ENCODE peak calls at places on chromosomes 12 and 14, in ten cellular contexts. One of them, this sample, is unnamed.

GRCh38 chr14:93859957-93860356 is 67.2 kb upstream of the FAM181A start:
- DNase-seq in stimulated activated CD8-positive, alpha-beta memory T cell treated with anti-CD3 and anti-CD28 coated beads, Interleukin-15, amount 100 ng/mL, for 1 hour: no peak
- DNase-seq in foreskin fibroblast: no peak
- DNase-seq in naive thymus-derived CD8-positive, alpha-beta T cell: no peak
- DNase-seq in HFFc6: no peak
- DNase-seq in SJCRH30: peak; percentile 85
- DNase-seq in amygdala: no peak
- DNase-seq in AG09309: no peak
- DNase-seq in ureter: no peak
- DNase-seq in memory B cell: no peak
- DNase-seq in this sample: no peak

GRCh38 chr12:98698603-98699463 is 53.7 kb downstream of the APAF1 start:
- DNase-seq in amygdala: peak; percentile 51
- DNase-seq in HFFc6: peak; percentile 48
- DNase-seq in naive thymus-derived CD8-positive, alpha-beta T cell: no peak
- DNase-seq in foreskin fibroblast: peak; percentile 80
- DNase-seq in stimulated activated CD8-positive, alpha-beta memory T cell treated with anti-CD3 and anti-CD28 coated beads, Interleukin-15, amount 100 ng/mL, for 1 hour: no peak
- DNase-seq in memory B cell: no peak
- DNase-seq in SJCRH30: peak; percentile 65
- DNase-seq in ureter: peak; percentile 56
- DNase-seq in AG09309: peak; percentile 37
- DNase-seq in this sample: peak; percentile 19

GRCh38 chr14:35159742-35160409 is 37.5 kb downstream of the PRORP start:
- DNase-seq in amygdala: no peak
- DNase-seq in naive thymus-derived CD8-positive, alpha-beta T cell: no peak
- DNase-seq in ureter: no peak
- DNase-seq in foreskin fibroblast: peak; percentile 90
- DNase-seq in SJCRH30: peak; percentile 35
- DNase-seq in AG09309: peak; percentile 78
- DNase-seq in HFFc6: peak; percentile 87
- DNase-seq in stimulated activated CD8-positive, alpha-beta memory T cell treated with anti-CD3 and anti-CD28 coated beads, Interleukin-15, amount 100 ng/mL, for 1 hour: no peak
- DNase-seq in memory B cell: no peak
- DNase-seq in this sample: no peak

GRCh38 chr12:51600721-51601120 is 9.7 kb downstream of the SCN8A start:
- DNase-seq in stimulated activated CD8-positive, alpha-beta memory T cell treated with anti-CD3 and anti-CD28 coated beads, Interleukin-15, amount 100 ng/mL, for 1 hour: no peak
- DNase-seq in naive thymus-derived CD8-positive, alpha-beta T cell: no peak
- DNase-seq in ureter: no peak
- DNase-seq in HFFc6: no peak
- DNase-seq in AG09309: no peak
- DNase-seq in SJCRH30: no peak
- DNase-seq in memory B cell: no peak
- DNase-seq in foreskin fibroblast: no peak
- DNase-seq in amygdala: no peak
- DNase-seq in this sample: no peak

GRCh38 chr12:1173806-1174617 is 183.0 kb downstream of the ERC1 start:
- DNase-seq in foreskin fibroblast: no peak
- DNase-seq in memory B cell: no peak
- DNase-seq in naive thymus-derived CD8-positive, alpha-beta T cell: no peak
- DNase-seq in SJCRH30: peak; percentile 95
- DNase-seq in ureter: no peak
- DNase-seq in AG09309: no peak
- DNase-seq in amygdala: no peak
- DNase-seq in stimulated activated CD8-positive, alpha-beta memory T cell treated with anti-CD3 and anti-CD28 coated beads, Interleukin-15, amount 100 ng/mL, for 1 hour: no peak
- DNase-seq in HFFc6: no peak
- DNase-seq in this sample: no peak

GRCh38 chr12:113477171-113477841 is 5.6 kb upstream of the LHX5 start:
- DNase-seq in ureter: no peak
- DNase-seq in stimulated activated CD8-positive, alpha-beta memory T cell treated with anti-CD3 and anti-CD28 coated beads, Interleukin-15, amount 100 ng/mL, for 1 hour: no peak
- DNase-seq in memory B cell: no peak
- DNase-seq in SJCRH30: no peak
- DNase-seq in HFFc6: no peak
- DNase-seq in foreskin fibroblast: no peak
- DNase-seq in naive thymus-derived CD8-positive, alpha-beta T cell: no peak
- DNase-seq in amygdala: no peak
- DNase-seq in AG09309: no peak
- DNase-seq in this sample: no peak

GRCh38 chr12:25155031-25155576 is 39.9 kb downstream of the DNAI7 start:
- DNase-seq in ureter: no peak
- DNase-seq in stimulated activated CD8-positive, alpha-beta memory T cell treated with anti-CD3 and anti-CD28 coated beads, Interleukin-15, amount 100 ng/mL, for 1 hour: no peak
- DNase-seq in SJCRH30: peak; percentile 49
- DNase-seq in memory B cell: no peak
- DNase-seq in HFFc6: peak; percentile 55
- DNase-seq in amygdala: no peak
- DNase-seq in naive thymus-derived CD8-positive, alpha-beta T cell: no peak
- DNase-seq in AG09309: no peak
- DNase-seq in foreskin fibroblast: peak; percentile 72
- DNase-seq in this sample: no peak

GRCh38 chr14:29462271-29462670 is 465.4 kb downstream of the PRKD1 start:
- DNase-seq in naive thymus-derived CD8-positive, alpha-beta T cell: no peak
- DNase-seq in foreskin fibroblast: no peak
- DNase-seq in amygdala: no peak
- DNase-seq in HFFc6: no peak
- DNase-seq in memory B cell: no peak
- DNase-seq in stimulated activated CD8-positive, alpha-beta memory T cell treated with anti-CD3 and anti-CD28 coated beads, Interleukin-15, amount 100 ng/mL, for 1 hour: no peak
- DNase-seq in ureter: no peak
- DNase-seq in SJCRH30: no peak
- DNase-seq in AG09309: no peak
- DNase-seq in this sample: no peak

GRCh38 chr14:23578560-23579310 is at the start of gene JPH4:
- DNase-seq in ureter: no peak
- DNase-seq in stimulated activated CD8-positive, alpha-beta memory T cell treated with anti-CD3 and anti-CD28 coated beads, Interleukin-15, amount 100 ng/mL, for 1 hour: no peak
- DNase-seq in memory B cell: peak; percentile 9
- DNase-seq in amygdala: peak; percentile 66
- DNase-seq in AG09309: no peak
- DNase-seq in naive thymus-derived CD8-positive, alpha-beta T cell: no peak
- DNase-seq in foreskin fibroblast: no peak
- DNase-seq in SJCRH30: peak; percentile 76
- DNase-seq in HFFc6: no peak
- DNase-seq in this sample: no peak

GRCh38 chr14:89833120-89833521 is 121.4 kb downstream of the EFCAB11 start:
- DNase-seq in AG09309: no peak
- DNase-seq in memory B cell: no peak
- DNase-seq in SJCRH30: no peak
- DNase-seq in foreskin fibroblast: no peak
- DNase-seq in ureter: no peak
- DNase-seq in amygdala: no peak
- DNase-seq in stimulated activated CD8-positive, alpha-beta memory T cell treated with anti-CD3 and anti-CD28 coated beads, Interleukin-15, amount 100 ng/mL, for 1 hour: no peak
- DNase-seq in HFFc6: no peak
- DNase-seq in naive thymus-derived CD8-positive, alpha-beta T cell: no peak
- DNase-seq in this sample: no peak

GRCh38 chr12:124381454-124382207 is 86.7 kb downstream of the RFLNA start:
- DNase-seq in SJCRH30: no peak
- DNase-seq in HFFc6: peak; percentile 78
- DNase-seq in stimulated activated CD8-positive, alpha-beta memory T cell treated with anti-CD3 and anti-CD28 coated beads, Interleukin-15, amount 100 ng/mL, for 1 hour: no peak
- DNase-seq in ureter: peak; percentile 92
- DNase-seq in naive thymus-derived CD8-positive, alpha-beta T cell: no peak
- DNase-seq in foreskin fibroblast: peak; percentile 70
- DNase-seq in AG09309: no peak
- DNase-seq in memory B cell: no peak
- DNase-seq in amygdala: peak; percentile 75
- DNase-seq in this sample: no peak

GRCh38 chr12:130719263-130719892 is 3.3 kb upstream of the RIMBP2 start:
- DNase-seq in foreskin fibroblast: no peak
- DNase-seq in ureter: no peak
- DNase-seq in AG09309: no peak
- DNase-seq in stimulated activated CD8-positive, alpha-beta memory T cell treated with anti-CD3 and anti-CD28 coated beads, Interleukin-15, amount 100 ng/mL, for 1 hour: no peak
- DNase-seq in memory B cell: no peak
- DNase-seq in amygdala: no peak
- DNase-seq in HFFc6: no peak
- DNase-seq in SJCRH30: no peak
- DNase-seq in naive thymus-derived CD8-positive, alpha-beta T cell: no peak
- DNase-seq in this sample: no peak

GRCh38 chr12:77847665-77848431 is 17.2 kb downstream of the NAV3 start:
- DNase-seq in SJCRH30: peak; percentile 43
- DNase-seq in ureter: no peak
- DNase-seq in HFFc6: peak; percentile 81
- DNase-seq in memory B cell: no peak
- DNase-seq in AG09309: peak; percentile 78
- DNase-seq in amygdala: no peak
- DNase-seq in foreskin fibroblast: peak; percentile 83
- DNase-seq in naive thymus-derived CD8-positive, alpha-beta T cell: no peak
- DNase-seq in stimulated activated CD8-positive, alpha-beta memory T cell treated with anti-CD3 and anti-CD28 coated beads, Interleukin-15, amount 100 ng/mL, for 1 hour: no peak
- DNase-seq in this sample: no peak

GRCh38 chr14:61147369-61147897 is 133.7 kb downstream of the TMEM30B start:
- DNase-seq in AG09309: no peak
- DNase-seq in memory B cell: no peak
- DNase-seq in HFFc6: no peak
- DNase-seq in SJCRH30: peak; percentile 98
- DNase-seq in foreskin fibroblast: peak; percentile 84
- DNase-seq in amygdala: no peak
- DNase-seq in naive thymus-derived CD8-positive, alpha-beta T cell: no peak
- DNase-seq in ureter: no peak
- DNase-seq in stimulated activated CD8-positive, alpha-beta memory T cell treated with anti-CD3 and anti-CD28 coated beads, Interleukin-15, amount 100 ng/mL, for 1 hour: no peak
- DNase-seq in this sample: no peak

GRCh38 chr14:86153480-86153879 is 623.5 kb downstream of the FLRT2 start:
- DNase-seq in SJCRH30: peak; percentile 8
- DNase-seq in AG09309: no peak
- DNase-seq in ureter: no peak
- DNase-seq in HFFc6: no peak
- DNase-seq in foreskin fibroblast: no peak
- DNase-seq in amygdala: no peak
- DNase-seq in memory B cell: no peak
- DNase-seq in naive thymus-derived CD8-positive, alpha-beta T cell: no peak
- DNase-seq in stimulated activated CD8-positive, alpha-beta memory T cell treated with anti-CD3 and anti-CD28 coated beads, Interleukin-15, amount 100 ng/mL, for 1 hour: no peak
- DNase-seq in this sample: no peak

GRCh38 chr12:132429932-132430643 is 59.9 kb upstream of the FBRSL1 start:
- DNase-seq in amygdala: no peak
- DNase-seq in naive thymus-derived CD8-positive, alpha-beta T cell: peak; percentile 63
- DNase-seq in SJCRH30: peak; percentile 95
- DNase-seq in stimulated activated CD8-positive, alpha-beta memory T cell treated with anti-CD3 and anti-CD28 coated beads, Interleukin-15, amount 100 ng/mL, for 1 hour: peak; percentile 18
- DNase-seq in AG09309: no peak
- DNase-seq in HFFc6: no peak
- DNase-seq in ureter: no peak
- DNase-seq in foreskin fibroblast: peak; percentile 36
- DNase-seq in memory B cell: peak; percentile 70
- DNase-seq in this sample: peak; percentile 70

GRCh38 chr12:62766516-62766915 is 168.4 kb downstream of the PPM1H start:
- DNase-seq in SJCRH30: peak; percentile 79
- DNase-seq in HFFc6: no peak
- DNase-seq in stimulated activated CD8-positive, alpha-beta memory T cell treated with anti-CD3 and anti-CD28 coated beads, Interleukin-15, amount 100 ng/mL, for 1 hour: no peak
- DNase-seq in memory B cell: no peak
- DNase-seq in amygdala: no peak
- DNase-seq in naive thymus-derived CD8-positive, alpha-beta T cell: no peak
- DNase-seq in foreskin fibroblast: no peak
- DNase-seq in AG09309: no peak
- DNase-seq in ureter: no peak
- DNase-seq in this sample: no peak

This sample was measured in GM12892.